ENCODE peak calls at places on chromosomes 3 and 15, in nine cellular contexts. E is pancreas, H is breast epithelium, G is ascending aorta, I is fibroblast of mammary gland, M is AG04450, K is ovary, Y is AG10803, S is PC-3. R is an unnamed sample.

GRCh38 chr3:58434990-58435389 is 1.4 kb upstream of the PDHB start:
- DNase-seq in S (peak), I (peak), Y (peak), G (peak), E (no peak), K (no peak), H (no peak), M (peak), R (peak)

GRCh38 chr3:123440181-123440580 is 8.7 kb downstream of the ADCY5 start:
- DNase-seq in M (no peak), S (no peak), E (no peak), H (no peak), K (no peak), G (no peak), I (no peak), Y (no peak), R (no peak)

GRCh38 chr3:170563712-170564423 is 22.0 kb downstream of the SLC7A14 start:
- DNase-seq in H (no peak), K (no peak), G (no peak), I (peak), S (peak), E (no peak), M (peak), Y (peak), R (peak)

GRCh38 chr15:60644903-60645302 is 166.0 kb upstream of the ICE2 start:
- DNase-seq in Y (no peak), H (no peak), M (no peak), S (no peak), I (peak), E (no peak), G (no peak), K (no peak), R (no peak)

GRCh38 chr3:130971208-130971607 is 55.4 kb downstream of the ASTE1 start:
- DNase-seq in E (no peak), S (peak), M (no peak), G (no peak), Y (no peak), I (no peak), H (no peak), K (no peak), R (no peak)

GRCh38 chr3:12560505-12561188 is 3.8 kb downstream of the MKRN2 start:
- DNase-seq in E (no peak), Y (no peak), K (no peak), G (no peak), H (no peak), I (no peak), M (no peak), S (no peak), R (no peak)

GRCh38 chr3:11739123-11739522 is 95.4 kb upstream of the VGLL4 start:
- DNase-seq in E (no peak), S (no peak), H (no peak), G (no peak), M (no peak), I (no peak), K (no peak), Y (no peak), R (no peak)

GRCh38 chr3:7877312-7877711 is 624.3 kb upstream of the LMCD1 start:
- DNase-seq in I (no peak), K (no peak), H (no peak), M (no peak), Y (no peak), E (no peak), G (no peak), S (no peak), R (no peak)

GRCh38 chr15:57129064-57129463 is 210.6 kb downstream of the TCF12 start:
- DNase-seq in S (no peak), H (no peak), K (no peak), G (no peak), Y (no peak), I (no peak), M (no peak), E (no peak), R (no peak)

GRCh38 chr3:65284971-65285370 is 597.2 kb upstream of the ADAMTS9 start:
- DNase-seq in I (no peak), K (no peak), M (no peak), S (no peak), E (no peak), H (no peak), Y (no peak), G (no peak), R (no peak)

GRCh38 chr15:69044899-69045298 is 30.4 kb downstream of the NOX5 start:
- DNase-seq in H (no peak), M (no peak), S (peak), K (no peak), G (peak), Y (peak), E (no peak), I (peak), R (peak)

GRCh38 chr3:89368846-89369245 is 261.4 kb downstream of the EPHA3 start:
- DNase-seq in E (no peak), K (no peak), G (no peak), S (peak), H (no peak), I (no peak), M (no peak), Y (no peak), R (no peak)

GRCh38 chr15:71747128-71748083 is 62.9 kb upstream of the NR2E3 start:
- DNase-seq in K (no peak), I (peak), M (peak), E (no peak), H (no peak), S (peak), Y (peak), G (no peak), R (peak)

GRCh38 chr3:51710631-51711351 is 3.9 kb downstream of the GRM2 start:
- DNase-seq in G (peak), E (no peak), H (no peak), M (no peak), I (no peak), S (peak), Y (no peak), K (no peak), R (no peak)

GRCh38 chr3:133988631-133989161 is 41.0 kb downstream of the SLCO2A1 start:
- DNase-seq in G (no peak), H (peak), S (no peak), E (no peak), I (no peak), Y (no peak), K (no peak), M (no peak), R (no peak)

GRCh38 chr3:71107926-71108325 is 475.6 kb downstream of the FOXP1 start:
- DNase-seq in G (no peak), S (peak), M (no peak), I (peak), K (no peak), E (no peak), Y (no peak), H (no peak), R (no peak)
- H3K4me3 ChIP-seq in G (no peak), S (no peak), M (no peak), I (no peak), K (no peak), E (no peak), Y (no peak), H (no peak), R (no peak)

DNA sequence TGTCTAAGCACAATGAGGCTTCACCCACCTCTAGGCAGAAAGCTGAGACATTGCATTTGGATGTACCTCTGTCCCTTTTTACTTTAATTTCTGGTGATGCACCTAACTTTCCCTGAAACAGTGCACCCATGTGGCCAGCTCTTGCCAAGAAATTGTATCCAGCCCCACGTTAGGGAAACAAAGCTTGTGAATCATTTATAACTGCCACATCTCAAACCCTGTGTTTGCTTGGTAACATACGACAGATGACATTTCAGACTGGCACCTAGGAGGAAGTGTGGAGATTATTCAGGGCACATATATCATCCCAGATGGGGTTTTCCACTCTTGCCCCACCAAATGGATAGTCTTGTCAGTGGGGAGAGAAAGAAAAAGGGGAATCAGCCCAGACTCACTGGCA is 2.1 kb downstream of the CYB561D2 start:
- DNase-seq in K (no peak), Y (no peak), E (no peak), H (no peak), S (peak), M (no peak), G (no peak), I (peak), R (no peak)
- TF ChIP-seq CTCF in K (no peak), Y (peak), E (no peak), H (no peak), S (peak), M (peak), G (no peak), I (peak), R (peak)

GRCh38 chr3:32782417-32782816 is 35.4 kb upstream of the TRIM71 start:
- DNase-seq in H (no peak), S (no peak), G (no peak), M (no peak), E (no peak), Y (no peak), K (no peak), I (no peak), R (no peak)
- H3K4me3 ChIP-seq in H (no peak), S (no peak), G (no peak), M (no peak), E (no peak), Y (no peak), K (no peak), I (no peak), R (no peak)

GRCh38 chr3:44237665-44238064 is 4.0 kb upstream of the TOPAZ1 start:
- DNase-seq in Y (no peak), I (no peak), G (no peak), E (no peak), H (no peak), K (no peak), S (no peak), M (no peak), R (no peak)

GRCh38 chr3:44236485-44236908 is 5.2 kb upstream of the TOPAZ1 start:
- DNase-seq in H (no peak), Y (no peak), M (no peak), I (no peak), S (no peak), K (no peak), E (no peak), G (no peak), R (no peak)

GRCh38 chr3:44234674-44235268 is 6.9 kb upstream of the TOPAZ1 start:
- DNase-seq in I (no peak), H (no peak), K (no peak), M (no peak), S (no peak), G (no peak), E (no peak), Y (no peak), R (no peak)

GRCh38 chr3:44237161-44237560 is 4.5 kb upstream of the TOPAZ1 start:
- DNase-seq in G (no peak), K (no peak), I (no peak), S (no peak), E (no peak), Y (no peak), H (no peak), M (no peak), R (no peak)

GRCh38 chr3:44235604-44236484 is 5.8 kb upstream of the TOPAZ1 start:
- DNase-seq in I (peak), Y (peak), M (peak), E (peak), S (peak), H (peak), K (no peak), G (peak), R (peak)
- TF ChIP-seq CTCF in I (peak), Y (peak), M (peak), E (peak), S (peak), H (peak), K (peak), G (peak), R (peak)

GRCh38 chr15:40238481-40238926 is 359 bp upstream of the PAK6 start:
- DNase-seq in G (no peak), E (no peak), S (no peak), M (no peak), I (no peak), Y (no peak), K (no peak), H (no peak), R (no peak)

GRCh38 chr15:40241305-40242215 is 2.7 kb downstream of the PAK6 start:
- DNase-seq in Y (no peak), S (no peak), G (no peak), E (no peak), I (no peak), K (no peak), H (peak), M (no peak), R (no peak)

GRCh38 chr15:40240619-40241304 is 1.9 kb downstream of the PAK6 start:
- DNase-seq in G (no peak), M (no peak), Y (no peak), S (peak), K (no peak), H (peak), E (no peak), I (no peak), R (no peak)

GRCh38 chr15:40238927-40239591 is at the start of gene PAK6:
- DNase-seq in Y (peak), M (no peak), K (peak), G (no peak), S (peak), E (peak), I (peak), H (peak), R (peak)

GRCh38 chr15:40239671-40240618 is 1.1 kb downstream of the PAK6 start:
- DNase-seq in Y (no peak), M (no peak), H (peak), I (no peak), E (no peak), K (no peak), G (no peak), S (peak), R (no peak)
- H3K4me3 ChIP-seq in Y (no peak), M (no peak), H (no peak), I (no peak), E (no peak), K (no peak), G (no peak), S (peak), R (no peak)

GRCh38 chr3:181892848-181893247 is 181.1 kb downstream of the SOX2 start:
- DNase-seq in Y (no peak), G (no peak), M (no peak), H (no peak), K (no peak), S (no peak), E (no peak), I (no peak), R (no peak)
- TF ChIP-seq CTCF in Y (no peak), G (no peak), M (no peak), H (no peak), K (no peak), S (no peak), E (no peak), I (no peak), R (no peak)